ENCODE peak calls at places on chromosomes 2 and 18, in eight cellular contexts. W is AG08395; S is fibroblast of villous mesenchyme; T is HCT116; D is activated CD4-positive, alpha-beta T cell treated with anti-CD3 and anti-CD28 coated beads, Interleukin-2, amount 10 ng/mL, durations not matched to agents 7 days and 5 days; Y is stimulated activated CD4-positive, alpha-beta T cell treated with anti-CD3 and anti-CD28 coated beads, Interleukin-12 subunit alpha, Interleukin-12 subunit beta, amount 100 ng/mL, for 24 hours; A is CD8-positive, alpha-beta memory T cell; K is frontal cortex. G is an unnamed sample.
A peak's percentile ranks its signal among the peaks of the same experiment; 100 is the strongest.

GRCh38 chr2:127584047-127584446 is 48.6 kb downstream of the MYO7B start:
- DNase-seq in K (no peak), D (no peak), A (no peak), W (no peak), S (no peak), T (no peak), Y (no peak), G (no peak)

GRCh38 chr2:120341977-120342376 is 4.0 kb upstream of the INHBB start:
- DNase-seq in T (no peak), W (no peak), K (no peak), D (no peak), Y (no peak), S (no peak), A (no peak), G (no peak)

GRCh38 chr2:235293060-235293459 is 200.8 kb upstream of the AGAP1 start:
- DNase-seq in W (no peak), Y (no peak), K (no peak), T (no peak), A (no peak), S (no peak), D (no peak), G (no peak)

GRCh38 chr2:238851751-238852150 is 3.9 kb downstream of the TWIST2 start:
- DNase-seq in Y (no peak), S (no peak), T (no peak), D (no peak), A (no peak), K (no peak), W (no peak), G (no peak)

GRCh38 chr2:171551836-171552235 is 29.6 kb downstream of the CYBRD1 start:
- DNase-seq in W (no peak), S (peak; percentile 24), A (no peak), Y (no peak), T (no peak), K (no peak), D (no peak), G (no peak)

GRCh38 chr2:84956334-84957297 is 14.3 kb upstream of the KCMF1 start:
- DNase-seq in Y (no peak), D (no peak), W (no peak), S (no peak), T (no peak), K (no peak), A (no peak), G (no peak)

GRCh38 chr2:1707771-1708351 is 36.5 kb downstream of the PXDN start:
- DNase-seq in K (no peak), D (no peak), S (peak; percentile 88), A (no peak), W (peak; percentile 75), T (no peak), Y (no peak), G (no peak)

GRCh38 chr18:48079885-48080284 is 149.4 kb upstream of the SMAD2 start:
- DNase-seq in Y (no peak), W (no peak), K (no peak), T (no peak), S (no peak), D (no peak), A (no peak), G (no peak)

GRCh38 chr2:58441643-58442042 is 200.5 kb upstream of the FANCL start:
- DNase-seq in S (no peak), W (no peak), A (no peak), Y (no peak), D (no peak), K (no peak), T (no peak), G (no peak)

GRCh38 chr2:35585972-35586371 is 769.6 kb upstream of the CRIM1 start:
- DNase-seq in Y (no peak), T (no peak), K (no peak), D (no peak), S (no peak), A (no peak), W (no peak), G (no peak)

GRCh38 chr18:11883153-11883552 is 25.0 kb downstream of the MPPE1 start:
- DNase-seq in D (no peak), T (no peak), S (peak; percentile 42), K (no peak), A (no peak), W (no peak), Y (no peak), G (no peak)

GRCh38 chr2:23588788-23589187 is 203.8 kb downstream of the KLHL29 start:
- DNase-seq in T (no peak), D (no peak), K (no peak), W (no peak), S (no peak), Y (no peak), A (no peak), G (no peak)

GRCh38 chr2:234451852-234452625 is 44.8 kb downstream of the ARL4C start:
- DNase-seq in D (no peak), W (peak; percentile 89), Y (no peak), S (peak; percentile 93), K (no peak), T (no peak), A (no peak), G (no peak)

GRCh38 chr2:139737659-139738058 is 957.5 kb upstream of the NXPH2 start:
- DNase-seq in A (no peak), D (no peak), Y (no peak), K (no peak), S (no peak), W (no peak), T (no peak), G (no peak)

GRCh38 chr2:7953184-7953583 is 728.7 kb upstream of the ID2 start:
- DNase-seq in K (no peak), S (no peak), D (no peak), A (no peak), Y (no peak), W (no peak), T (no peak), G (no peak)

GRCh38 chr2:215205787-215206186 is 67.4 kb upstream of the ABCA12 start:
- DNase-seq in A (no peak), T (no peak), Y (no peak), K (no peak), W (no peak), S (no peak), D (no peak), G (no peak)

GRCh38 chr18:44513233-44513632 is 167.5 kb upstream of the SETBP1 start:
- DNase-seq in D (no peak), S (no peak), A (no peak), W (no peak), Y (no peak), T (no peak), K (no peak), G (no peak)

GRCh38 chr2:102726128-102727087 is 35.4 kb upstream of the TMEM182 start:
- DNase-seq in A (no peak), T (no peak), K (no peak), W (no peak), Y (no peak), D (no peak), S (no peak), G (no peak)

GRCh38 chr2:124666976-124667375 is 641.9 kb downstream of the CNTNAP5 start:
- DNase-seq in T (no peak), K (no peak), A (no peak), S (no peak), D (no peak), Y (no peak), W (no peak), G (no peak)

GRCh38 chr18:44047585-44047984 is 633.1 kb upstream of the SETBP1 start:
- DNase-seq in K (no peak), T (no peak), S (no peak), D (no peak), W (no peak), A (no peak), Y (no peak), G (no peak)

GRCh38 chr2:206728277-206729199 is 10.3 kb upstream of the DYTN start:
- DNase-seq in Y (no peak), S (peak; percentile 12), D (no peak), W (no peak), T (peak; percentile 1), A (no peak), K (peak; percentile 5), G (no peak)

GRCh38 chr2:14702258-14702657 is 69.7 kb downstream of the LRATD1 start:
- DNase-seq in D (no peak), K (no peak), T (no peak), W (no peak), A (no peak), Y (no peak), S (no peak), G (no peak)

GRCh38 chr2:140808816-140809215 is 1322.0 kb downstream of the LRP1B start:
- DNase-seq in A (no peak), T (peak; percentile 31), D (no peak), W (no peak), K (no peak), Y (no peak), S (no peak), G (no peak)

GRCh38 chr18:74731097-74731496 is 133.4 kb downstream of the ZNF407 start:
- DNase-seq in W (peak; percentile 65), T (no peak), Y (no peak), K (no peak), D (no peak), A (no peak), S (peak; percentile 51), G (no peak)

GRCh38 chr2:209592106-209592505 is 168.3 kb downstream of the MAP2 start:
- DNase-seq in K (no peak), T (no peak), Y (no peak), A (no peak), D (no peak), S (no peak), W (no peak), G (no peak)

GRCh38 chr18:50816767-50817166 is 3.0 kb downstream of the MRO start:
- DNase-seq in K (no peak), D (no peak), W (no peak), Y (no peak), S (no peak), T (no peak), A (no peak), G (no peak)

GRCh38 chr18:36392163-36392887 is 94.8 kb downstream of the FHOD3 start:
- DNase-seq in S (no peak), T (no peak), D (no peak), W (no peak), K (no peak), Y (no peak), A (no peak), G (no peak)

GRCh38 chr2:2152451-2152850 is 178.6 kb downstream of the MYT1L start:
- DNase-seq in Y (no peak), S (no peak), A (no peak), T (no peak), D (no peak), W (no peak), K (no peak), G (no peak)

GRCh38 chr2:234091883-234092282 is 41.4 kb downstream of the SPP2 start:
- DNase-seq in T (no peak), S (no peak), Y (no peak), W (no peak), K (no peak), A (no peak), D (no peak), G (no peak)

GRCh38 chr2:24429711-24430110 is 61.3 kb upstream of the NCOA1 start:
- DNase-seq in D (no peak), A (no peak), S (no peak), K (no peak), T (no peak), Y (no peak), W (no peak), G (no peak)

GRCh38 chr2:216339456-216340279 is 32.6 kb downstream of the MARCHF4 start:
- DNase-seq in K (peak; percentile 27), D (no peak), Y (no peak), A (no peak), T (no peak), S (peak; percentile 72), W (peak; percentile 71), G (no peak)

GRCh38 chr2:199366406-199366805 is 91.3 kb downstream of the SATB2 start:
- DNase-seq in S (peak; percentile 13), T (no peak), A (no peak), K (no peak), D (no peak), Y (no peak), W (no peak), G (no peak)

GRCh38 chr2:166560022-166560421 is 66.0 kb upstream of the SCN7A start:
- DNase-seq in T (no peak), Y (no peak), W (no peak), S (no peak), D (no peak), A (no peak), K (no peak), G (no peak)

GRCh38 chr2:233831861-233832260 is 22.5 kb downstream of the HJURP start:
- DNase-seq in T (no peak), K (no peak), D (no peak), A (no peak), S (no peak), W (no peak), Y (no peak), G (no peak)

G was measured in GOT3.